ENCODE peak calls at places on chromosomes 3 and 15, in seven cellular contexts. P, O, S, D, H, G and F are unnamed samples.

GRCh38 chr3:127734754-127735473 is 62.2 kb downstream of the ABTB1 start:
- DNase-seq in P (no peak), O (peak; percentile 96), S (no peak), D (no peak), H (no peak), G (peak; percentile 90), F (peak; percentile 29)

GRCh38 chr3:107523361-107524213 is 825 bp downstream of the BBX start:
- DNase-seq in P (peak; percentile 51), O (peak; percentile 31), S (peak; percentile 61), D (peak; percentile 66), H (peak; percentile 63), G (peak; percentile 69), F (peak; percentile 83)

GRCh38 chr15:62903437-62903836 is 139.1 kb upstream of the TPM1 start:
- DNase-seq in P (no peak), O (no peak), S (no peak), D (no peak), H (no peak), G (no peak), F (no peak)

GRCh38 chr3:186339180-186339912 is 22.7 kb downstream of the DGKG start:
- DNase-seq in P (no peak), O (no peak), S (no peak), D (no peak), H (no peak), G (no peak), F (no peak)

GRCh38 chr3:177451940-177452484 is 254.7 kb upstream of the TBL1XR1 start:
- DNase-seq in P (no peak), O (peak; percentile 55), S (no peak), D (no peak), H (no peak), G (no peak), F (no peak)

GRCh38 chr3:183449391-183449790 is 21.0 kb upstream of the MCF2L2 start:
- DNase-seq in P (no peak), O (peak; percentile 42), S (no peak), D (no peak), H (no peak), G (peak; percentile 41), F (no peak)

GRCh38 chr15:60751985-60752952 is 273.3 kb upstream of the ICE2 start:
- DNase-seq in P (no peak), O (peak; percentile 88), S (peak; percentile 29), D (peak; percentile 55), H (no peak), G (no peak), F (no peak)

GRCh38 chr3:190435618-190436017 is 14.1 kb downstream of the TMEM207 start:
- DNase-seq in P (no peak), O (no peak), S (no peak), D (no peak), H (no peak), G (no peak), F (no peak)

GRCh38 chr15:43218908-43219706 is 1.7 kb downstream of the EPB42 start:
- DNase-seq in P (no peak), O (no peak), S (no peak), D (no peak), H (peak; percentile 12), G (no peak), F (no peak)

GRCh38 chr3:169619793-169620192 is 43.7 kb downstream of the MECOM start:
- DNase-seq in P (no peak), O (no peak), S (no peak), D (no peak), H (no peak), G (no peak), F (no peak)

GRCh38 chr15:39747326-39747725 is 35.3 kb downstream of the FSIP1 start:
- DNase-seq in P (no peak), O (peak; percentile 65), S (no peak), D (no peak), H (no peak), G (no peak), F (no peak)

GRCh38 chr15:29383367-29383766 is 113.7 kb upstream of the NSMCE3 start:
- DNase-seq in P (no peak), O (no peak), S (no peak), D (no peak), H (no peak), G (no peak), F (no peak)

GRCh38 chr3:124401841-124402240 is 328.4 kb upstream of the UMPS start:
- DNase-seq in P (no peak), O (peak; percentile 25), S (no peak), D (no peak), H (no peak), G (no peak), F (no peak)

GRCh38 chr3:44130249-44130648 is 111.4 kb upstream of the TOPAZ1 start:
- DNase-seq in P (no peak), O (no peak), S (peak; percentile 21), D (no peak), H (peak; percentile 53), G (no peak), F (no peak)

GRCh38 chr15:27398631-27399030 is 427.6 kb downstream of the GABRG3 start:
- DNase-seq in P (no peak), O (no peak), S (no peak), D (no peak), H (no peak), G (no peak), F (no peak)

GRCh38 chr3:185282696-185283373 is 29.0 kb upstream of the EHHADH start:
- DNase-seq in P (peak; percentile 93), O (peak; percentile 90), S (peak; percentile 98), D (peak; percentile 97), H (peak; percentile 93), G (no peak), F (peak; percentile 98)

GRCh38 chr3:105860649-105861048 is 8.2 kb downstream of the CBLB start:
- DNase-seq in P (no peak), O (no peak), S (no peak), D (no peak), H (no peak), G (no peak), F (no peak)

GRCh38 chr15:43370975-43371974 is at the start of the genes TUBGCP4 and ZSCAN29:
- DNase-seq in P (peak; percentile 81), O (peak; percentile 40), S (peak; percentile 81), D (peak; percentile 90), H (peak; percentile 85), G (peak; percentile 88), F (peak; percentile 88)

GRCh38 chr3:108804437-108804836 is 18.1 kb upstream of the TRAT1 start:
- DNase-seq in P (no peak), O (no peak), S (no peak), D (no peak), H (no peak), G (no peak), F (no peak)

GRCh38 chr3:15796771-15797599 is 794 bp downstream of the ANKRD28 start:
- DNase-seq in P (no peak), O (peak; percentile 44), S (no peak), D (no peak), H (no peak), G (no peak), F (no peak)

GRCh38 chr3:39447637-39448483 is 19.6 kb upstream of the MOBP start:
- DNase-seq in P (peak; percentile 68), O (peak; percentile 84), S (peak; percentile 77), D (no peak), H (peak; percentile 69), G (peak; percentile 68), F (no peak)

GRCh38 chr3:133426721-133427120 is 26.9 kb downstream of the BFSP2 start:
- DNase-seq in P (no peak), O (peak; percentile 62), S (no peak), D (no peak), H (no peak), G (peak; percentile 25), F (no peak)

GRCh38 chr15:78364233-78364632 is 24.1 kb downstream of the CRABP1 start:
- DNase-seq in P (no peak), O (no peak), S (no peak), D (no peak), H (no peak), G (no peak), F (no peak)

GRCh38 chr15:66885281-66885915 is 180.0 kb upstream of the SMAD3 start:
- DNase-seq in P (no peak), O (no peak), S (no peak), D (no peak), H (no peak), G (no peak), F (no peak)

GRCh38 chr3:128584412-128585020 is 66.1 kb downstream of the RPN1 start:
- DNase-seq in P (no peak), O (peak; percentile 24), S (peak; percentile 61), D (peak; percentile 84), H (peak; percentile 59), G (peak; percentile 85), F (peak; percentile 73)

GRCh38 chr15:58771621-58772235 is 626 bp downstream of the MINDY2 start:
- DNase-seq in P (peak; percentile 41), O (no peak), S (peak; percentile 54), D (peak; percentile 67), H (peak; percentile 32), G (peak; percentile 43), F (peak; percentile 42)

GRCh38 chr3:183698318-183698731 is 728 bp downstream of the YEATS2 start:
- DNase-seq in P (no peak), O (no peak), S (peak; percentile 25), D (no peak), H (peak; percentile 50), G (no peak), F (peak; percentile 32)

GRCh38 chr3:10594915-10595314 is 89.5 kb upstream of the ATP2B2 start:
- DNase-seq in P (no peak), O (peak; percentile 82), S (no peak), D (no peak), H (peak; percentile 57), G (peak; percentile 74), F (no peak)

GRCh38 chr15:67077641-67078215 is 12.3 kb downstream of the SMAD3 start:
- DNase-seq in P (no peak), O (peak; percentile 0), S (peak; percentile 77), D (no peak), H (no peak), G (no peak), F (peak; percentile 71)

GRCh38 chr3:31448035-31448881 is 84.5 kb upstream of the STT3B start:
- DNase-seq in P (no peak), O (no peak), S (peak; percentile 35), D (no peak), H (peak; percentile 53), G (peak; percentile 23), F (peak; percentile 55)

GRCh38 chr3:184593201-184593922 is 31.8 kb downstream of the EPHB3 start:
- DNase-seq in P (no peak), O (no peak), S (no peak), D (no peak), H (no peak), G (no peak), F (no peak)

GRCh38 chr15:66172339-66172980 is 81.1 kb downstream of the MEGF11 start:
- DNase-seq in P (no peak), O (no peak), S (no peak), D (no peak), H (no peak), G (no peak), F (no peak)

GRCh38 chr3:111236833-111237713 is 165.5 kb downstream of the NECTIN3 start:
- DNase-seq in P (no peak), O (peak; percentile 25), S (no peak), D (no peak), H (no peak), G (no peak), F (no peak)

GRCh38 chr3:76724706-76725105 is 315.2 kb upstream of the ROBO2 start:
- DNase-seq in P (no peak), O (no peak), S (no peak), D (no peak), H (no peak), G (no peak), F (no peak)

GRCh38 chr3:158166223-158166622 is 56.3 kb downstream of the RSRC1 start:
- DNase-seq in P (no peak), O (no peak), S (no peak), D (no peak), H (no peak), G (no peak), F (no peak)